ENCODE peak calls at places on chromosomes 5 and 9, in ten cellular contexts. A is breast epithelium, W is fibroblast of lung, K is uterus, V is left ventricle myocardium inferior, D is PC-3, B is heart right ventricle, O is GM23248, R is stomach, L is mucosa of descending colon. P is an unnamed sample. For H3K9me3, the result is how much of the 10 kb centered on the place peaks cover.

GRCh38 chr9:136456257-136456656 is 16.6 kb upstream of the INPP5E start:
- DNase-seq in K (no peak), W (no peak), V (no peak), D (no peak), R (no peak), B (no peak), O (no peak), A (no peak), L (no peak), P (no peak)

GRCh38 chr5:111775224-111775623 is 18.2 kb upstream of the NREP start:
- DNase-seq in L (no peak), B (no peak), K (no peak), W (peak), O (peak), A (no peak), V (no peak), D (no peak), R (no peak), P (no peak)

GRCh38 chr9:5825896-5826622 is 6.9 kb downstream of the ERMP1 start:
- DNase-seq in W (no peak), B (no peak), A (no peak), K (no peak), O (no peak), V (no peak), R (no peak), D (no peak), L (no peak), P (no peak)

GRCh38 chr5:35061216-35061615 is 13.5 kb upstream of the AGXT2 start:
- DNase-seq in L (no peak), B (no peak), O (peak), V (no peak), A (no peak), W (no peak), D (no peak), R (no peak), K (no peak), P (no peak)

GRCh38 chr5:125446986-125447385 is 700.5 kb upstream of the ZNF608 start:
- DNase-seq in B (no peak), R (no peak), O (no peak), D (peak), W (peak), V (no peak), L (no peak), A (no peak), K (no peak), P (no peak)

GRCh38 chr9:129558551-129559505 is 62.1 kb downstream of the C9orf50 start:
- DNase-seq in V (no peak), L (no peak), R (peak), B (no peak), W (no peak), A (no peak), K (no peak), D (no peak), O (no peak), P (no peak)

GRCh38 chr9:90290716-90291485 is 351.7 kb downstream of the DIRAS2 start:
- DNase-seq in B (no peak), W (peak), O (no peak), L (no peak), D (no peak), K (no peak), A (no peak), R (no peak), V (no peak), P (no peak)

GRCh38 chr5:178113141-178113787 is at the start of gene N4BP3:
- DNase-seq in L (peak), D (peak), W (peak), O (peak), B (peak), V (no peak), K (no peak), A (peak), R (peak), P (peak)

GRCh38 chr9:16236326-16236725 is 634.1 kb downstream of the BNC2 start:
- DNase-seq in B (no peak), K (peak), O (peak), A (no peak), V (no peak), D (no peak), R (no peak), L (no peak), W (peak), P (no peak)

GRCh38 chr9:22374021-22374420 is 72.6 kb upstream of the DMRTA1 start:
- DNase-seq in B (no peak), O (no peak), L (no peak), R (no peak), A (no peak), W (no peak), K (no peak), V (no peak), D (no peak), P (no peak)

GRCh38 chr9:69412741-69413150 is 87.7 kb downstream of the ENTREP1 start:
- DNase-seq in L (peak), R (peak), B (peak), A (no peak), D (peak), K (peak), V (peak), O (peak), W (peak), P (no peak)

GRCh38 chr9:124861342-124862229 is at the start of the genes ARPC5L and RPL35:
- DNase-seq in K (peak), W (peak), B (peak), A (peak), L (peak), D (peak), R (peak), O (peak), V (peak), P (peak)

GRCh38 chr9:127612993-127613954 is 1.2 kb downstream of the STXBP1 start:
- DNase-seq in W (peak), A (peak), K (peak), D (peak), O (peak), B (peak), L (peak), R (peak), V (peak), P (peak)

GRCh38 chr9:130345993-130346385 is 80.4 kb downstream of the HMCN2 start:
- DNase-seq in A (no peak), R (no peak), K (no peak), V (no peak), B (no peak), W (no peak), L (no peak), O (no peak), D (no peak), P (no peak)

GRCh38 chr5:53425598-53426516 is 54.6 kb upstream of the FST start:
- DNase-seq in B (no peak), K (no peak), W (peak), D (peak), V (no peak), A (no peak), L (no peak), R (no peak), O (peak), P (no peak)

GRCh38 chr9:129036923-129037766 is 719 bp downstream of the MIGA2 start:
- DNase-seq in K (no peak), B (no peak), V (no peak), R (no peak), D (no peak), L (no peak), W (no peak), O (peak), A (no peak), P (no peak)

DNA sequence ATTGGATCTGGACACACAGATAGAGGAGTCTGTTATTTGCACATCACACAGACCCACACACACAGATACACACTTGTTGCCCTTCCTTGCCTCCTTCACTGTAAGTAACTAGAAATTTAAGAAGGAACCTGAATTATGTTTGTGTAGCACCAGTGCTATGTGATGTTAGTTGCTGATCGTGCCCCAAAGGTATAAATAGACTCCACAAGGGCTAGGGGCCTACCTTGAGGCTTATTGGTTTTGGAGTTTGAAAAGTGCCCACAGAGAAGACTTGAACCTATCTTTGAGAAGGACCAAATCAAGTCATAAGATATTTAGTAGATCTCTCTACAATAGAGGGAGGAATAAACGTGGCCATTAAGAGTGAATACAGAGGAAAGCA is 8.8 kb upstream of the TGFBI start:
- DNase-seq in V (no peak), B (no peak), K (no peak), R (no peak), D (no peak), A (no peak), O (no peak), L (no peak), W (no peak), P (no peak)
- H3K4me3 ChIP-seq in V (no peak), B (no peak), K (no peak), R (no peak), D (peak), A (peak), O (peak), L (no peak), W (no peak), P (no peak)

GRCh38 chr5:137689306-137689705 is 46.6 kb downstream of the KLHL3 start:
- DNase-seq in D (no peak), L (no peak), W (no peak), B (no peak), O (no peak), K (no peak), R (no peak), V (no peak), A (no peak), P (no peak)
- H3K9me3 ChIP-seq in D (under half), L (under half), W (under half), B (under half), O (under half), K (under half), R (under half), V (under half), A (under half), P (under half)

DNA sequence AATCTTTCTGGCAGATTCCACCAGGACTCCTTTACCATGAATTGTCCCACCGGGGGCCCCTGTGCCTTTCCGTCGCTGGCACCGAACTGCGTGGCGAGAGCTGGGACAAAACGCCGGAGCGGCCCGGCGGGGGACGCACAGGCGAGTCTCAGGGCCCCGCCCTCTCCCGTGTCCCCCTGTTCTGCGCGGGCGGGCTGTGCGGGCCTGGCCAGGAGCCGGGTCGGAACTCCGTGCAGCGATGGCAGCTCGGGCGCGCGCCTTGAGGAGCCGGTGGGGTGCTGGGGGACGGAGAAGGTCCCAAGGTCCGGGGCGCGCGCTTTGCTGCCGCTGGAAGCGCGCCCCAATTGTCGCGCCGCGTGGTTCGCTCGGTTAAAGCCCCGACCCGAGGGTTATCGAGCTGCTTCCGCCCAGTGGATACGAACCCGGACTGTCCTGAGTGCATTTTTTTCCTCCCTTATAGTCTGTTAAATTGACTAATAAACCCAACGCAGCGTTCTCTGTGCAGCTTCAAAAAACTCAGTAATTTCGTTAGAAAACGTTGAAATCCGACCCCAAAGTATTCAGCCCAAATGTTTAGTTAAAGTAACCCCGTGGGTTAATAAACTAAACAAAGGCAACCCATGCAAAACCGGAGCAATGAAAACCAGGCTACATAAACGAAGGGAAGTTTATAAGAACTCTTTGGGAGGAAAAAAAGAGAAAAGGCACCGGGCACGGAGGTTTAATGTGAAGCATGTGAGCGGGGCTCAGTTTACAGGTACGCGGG is 125.4 kb downstream of the TMEM174 start:
- DNase-seq in V (no peak), R (no peak), B (no peak), O (no peak), W (no peak), D (no peak), A (no peak), L (no peak), K (no peak), P (no peak)
- H3K4me3 ChIP-seq in V (peak), R (peak), B (no peak), O (peak), W (no peak), D (peak), A (peak), L (no peak), K (no peak), P (no peak)

GRCh38 chr5:180253036-180253824 is 38.7 kb downstream of the MAPK9 start:
- DNase-seq in D (no peak), K (no peak), O (no peak), A (no peak), R (no peak), V (no peak), L (no peak), B (no peak), W (no peak), P (no peak)

GRCh38 chr5:180251141-180251540 is 40.7 kb downstream of the MAPK9 start:
- DNase-seq in B (no peak), A (no peak), O (no peak), W (no peak), L (no peak), K (no peak), D (no peak), R (no peak), V (no peak), P (no peak)

GRCh38 chr5:180251887-180252286 is 40.0 kb downstream of the MAPK9 start:
- DNase-seq in K (no peak), V (no peak), O (no peak), L (no peak), W (no peak), R (no peak), A (no peak), D (no peak), B (no peak), P (no peak)

GRCh38 chr5:180250329-180250728 is 41.3 kb upstream of the RASGEF1C start:
- DNase-seq in L (no peak), D (no peak), W (no peak), B (no peak), V (no peak), K (no peak), A (no peak), R (no peak), O (no peak), P (no peak)
- H3K9me3 ChIP-seq in L (half or more), D (under half), W (under half), B (half or more), V (half or more), K (under half), A (half or more), R (half or more), O (under half), P (half or more)

GRCh38 chr5:151775025-151775606 is 3.4 kb downstream of the G3BP1 start:
- DNase-seq in L (no peak), K (no peak), D (no peak), B (no peak), V (no peak), A (no peak), R (no peak), W (no peak), O (no peak), P (no peak)
- H3K4me3 ChIP-seq in L (no peak), K (no peak), D (peak), B (peak), V (peak), A (peak), R (no peak), W (peak), O (peak), P (peak)

P was measured in left lung.